ENCODE peak calls at places on chromosomes 13 and 19, in nine cellular contexts. G is T-cell; L is T-helper 9 cell; K is astrocyte of the spinal cord; J is epithelial cell of esophagus; R is heart left ventricle; W is stimulated activated CD8-positive, alpha-beta memory T cell treated with anti-CD3 and anti-CD28 coated beads, Interleukin-2, amount 100 ng/mL, for 1 hour; T is sciatic nerve; M is A549. Y is an unnamed sample.

GRCh38 chr13:23159587-23160240 is 21.1 kb upstream of the SGCG start:
- DNase-seq in G (no peak), L (no peak), K (no peak), J (peak), R (no peak), W (no peak), T (no peak), M (no peak), Y (no peak)

GRCh38 chr13:50419466-50419865 is 404.2 kb downstream of the KCNRG start:
- DNase-seq in G (no peak), L (no peak), K (no peak), J (no peak), R (no peak), W (no peak), T (no peak), M (no peak), Y (no peak)

GRCh38 chr19:15479391-15480345 is at the start of gene PGLYRP2:
- DNase-seq in G (no peak), L (no peak), K (no peak), J (peak), R (no peak), W (no peak), T (no peak), M (no peak), Y (no peak)

GRCh38 chr13:44609137-44609536 is 33.0 kb upstream of the TSC22D1 start:
- DNase-seq in G (no peak), L (no peak), K (no peak), J (no peak), R (no peak), W (no peak), T (no peak), M (no peak), Y (no peak)

GRCh38 chr13:44470623-44471562 is 97.3 kb downstream of the SERP2 start:
- DNase-seq in G (no peak), L (no peak), K (peak), J (peak), R (no peak), W (no peak), T (no peak), M (no peak), Y (no peak)

GRCh38 chr19:4295972-4296771 is 6.0 kb downstream of the TMIGD2 start:
- DNase-seq in G (no peak), L (no peak), K (no peak), J (peak), R (no peak), W (no peak), T (no peak), M (no peak), Y (no peak)

GRCh38 chr13:33410619-33411018 is 125.1 kb upstream of the STARD13 start:
- DNase-seq in G (no peak), L (no peak), K (no peak), J (no peak), R (no peak), W (no peak), T (no peak), M (no peak), Y (no peak)

GRCh38 chr13:38819053-38819452 is 132.2 kb downstream of the FREM2 start:
- DNase-seq in G (no peak), L (no peak), K (peak), J (peak), R (no peak), W (no peak), T (no peak), M (no peak), Y (no peak)

GRCh38 chr19:7506385-7507328 is 9.2 kb upstream of the ZNF358 start:
- DNase-seq in G (peak), L (no peak), K (peak), J (peak), R (peak), W (no peak), T (peak), M (peak), Y (peak)

GRCh38 chr13:44131069-44131614 is 242.5 kb upstream of the SERP2 start:
- DNase-seq in G (no peak), L (no peak), K (no peak), J (no peak), R (no peak), W (no peak), T (no peak), M (no peak), Y (no peak)

GRCh38 chr13:78674638-78675037 is 15.7 kb upstream of the OBI1 start:
- DNase-seq in G (no peak), L (no peak), K (no peak), J (no peak), R (no peak), W (no peak), T (no peak), M (no peak), Y (no peak)

GRCh38 chr13:104976964-104977363 is 1558.5 kb downstream of the EFNB2 start:
- DNase-seq in G (no peak), L (no peak), K (no peak), J (no peak), R (no peak), W (no peak), T (no peak), M (no peak), Y (no peak)

GRCh38 chr19:4768934-4769777 is 22.4 kb upstream of the FEM1A start:
- DNase-seq in G (peak), L (peak), K (peak), J (peak), R (peak), W (peak), T (peak), M (peak), Y (no peak)

GRCh38 chr19:50777830-50778303 is 7.6 kb downstream of the GPR32 start:
- DNase-seq in G (no peak), L (no peak), K (no peak), J (peak), R (no peak), W (no peak), T (no peak), M (no peak), Y (no peak)

GRCh38 chr13:32824671-32825070 is 191.6 kb upstream of the KL start:
- DNase-seq in G (no peak), L (no peak), K (peak), J (peak), R (no peak), W (no peak), T (no peak), M (peak), Y (no peak)

GRCh38 chr19:17854061-17854460 is 5.6 kb upstream of the RPL18A start:
- DNase-seq in G (no peak), L (no peak), K (no peak), J (no peak), R (no peak), W (no peak), T (no peak), M (no peak), Y (peak)

GRCh38 chr19:2199215-2199614 is 35.5 kb downstream of the DOT1L start:
- DNase-seq in G (no peak), L (no peak), K (no peak), J (no peak), R (no peak), W (no peak), T (no peak), M (peak), Y (no peak)

GRCh38 chr13:24074687-24075086 is 85.8 kb upstream of the SPATA13 start:
- DNase-seq in G (no peak), L (no peak), K (no peak), J (no peak), R (no peak), W (no peak), T (no peak), M (no peak), Y (no peak)

GRCh38 chr13:44368599-44369368 is 4.8 kb upstream of the SERP2 start:
- DNase-seq in G (no peak), L (no peak), K (no peak), J (no peak), R (no peak), W (no peak), T (no peak), M (no peak), Y (no peak)

GRCh38 chr13:109309625-109310363 is 476.6 kb downstream of the IRS2 start:
- DNase-seq in G (no peak), L (no peak), K (peak), J (no peak), R (no peak), W (no peak), T (no peak), M (peak), Y (no peak)

GRCh38 chr19:51422053-51422448 is 4.6 kb upstream of the SIGLEC10 start:
- DNase-seq in G (peak), L (peak), K (peak), J (peak), R (peak), W (peak), T (peak), M (peak), Y (peak)

GRCh38 chr19:49988433-49988832 is 27.5 kb upstream of the SIGLEC11 start:
- DNase-seq in G (no peak), L (no peak), K (peak), J (peak), R (no peak), W (no peak), T (no peak), M (no peak), Y (peak)

GRCh38 chr19:31270897-31271568 is 78.2 kb downstream of the TSHZ3 start:
- DNase-seq in G (no peak), L (no peak), K (peak), J (no peak), R (peak), W (no peak), T (no peak), M (no peak), Y (no peak)

GRCh38 chr13:72430923-72431322 is 296.5 kb downstream of the MZT1 start:
- DNase-seq in G (no peak), L (no peak), K (no peak), J (no peak), R (no peak), W (no peak), T (no peak), M (no peak), Y (no peak)

GRCh38 chr19:18251587-18252369 is 22.5 kb downstream of the IQCN start:
- DNase-seq in G (peak), L (peak), K (peak), J (peak), R (no peak), W (peak), T (peak), M (peak), Y (peak)

GRCh38 chr13:90447735-90448103 is 899.8 kb upstream of the MIR17HG start:
- DNase-seq in G (no peak), L (no peak), K (peak), J (peak), R (no peak), W (no peak), T (no peak), M (no peak), Y (no peak)

GRCh38 chr13:109510036-109510435 is 276.3 kb downstream of the IRS2 start:
- DNase-seq in G (no peak), L (no peak), K (no peak), J (no peak), R (no peak), W (no peak), T (no peak), M (no peak), Y (no peak)

GRCh38 chr13:29503041-29503837 is 92.2 kb downstream of the SLC7A1 start:
- DNase-seq in G (no peak), L (no peak), K (peak), J (peak), R (no peak), W (no peak), T (no peak), M (no peak), Y (no peak)

GRCh38 chr19:45484273-45484945 is 12.4 kb downstream of the RTN2 start:
- DNase-seq in G (no peak), L (no peak), K (no peak), J (peak), R (no peak), W (no peak), T (no peak), M (no peak), Y (no peak)

GRCh38 chr19:45423033-45423588 is 606 bp downstream of the ERCC1 start:
- DNase-seq in G (peak), L (peak), K (no peak), J (no peak), R (no peak), W (peak), T (peak), M (peak), Y (no peak)

GRCh38 chr19:35975608-35976214 is 19.3 kb upstream of the SDHAF1 start:
- DNase-seq in G (no peak), L (no peak), K (peak), J (peak), R (no peak), W (no peak), T (no peak), M (peak), Y (no peak)

GRCh38 chr19:38647966-38648788 is 728 bp downstream of the ACTN4 start:
- DNase-seq in G (no peak), L (no peak), K (no peak), J (no peak), R (no peak), W (no peak), T (no peak), M (no peak), Y (peak)

GRCh38 chr19:49441210-49441959 is at the start of gene SLC17A7:
- DNase-seq in G (no peak), L (peak), K (no peak), J (no peak), R (peak), W (no peak), T (peak), M (peak), Y (peak)

GRCh38 chr13:63517376-63517775 is 2101.7 kb upstream of the PCDH20 start:
- DNase-seq in G (no peak), L (no peak), K (peak), J (no peak), R (no peak), W (no peak), T (no peak), M (no peak), Y (no peak)

GRCh38 chr19:16671652-16672274 is 10.8 kb downstream of the TMEM38A start:
- DNase-seq in G (no peak), L (no peak), K (no peak), J (no peak), R (peak), W (no peak), T (no peak), M (no peak), Y (no peak)

GRCh38 chr19:4338441-4339350 is at the start of gene STAP2:
- DNase-seq in G (no peak), L (no peak), K (no peak), J (peak), R (no peak), W (no peak), T (no peak), M (no peak), Y (peak)

GRCh38 chr13:75365724-75366173 is 116.2 kb downstream of the TBC1D4 start:
- DNase-seq in G (no peak), L (no peak), K (peak), J (peak), R (no peak), W (no peak), T (no peak), M (peak), Y (no peak)

GRCh38 chr19:32253683-32254020 is 91.8 kb upstream of the ZNF507 start:
- DNase-seq in G (no peak), L (no peak), K (no peak), J (no peak), R (no peak), W (no peak), T (no peak), M (no peak), Y (no peak)

GRCh38 chr19:2049741-2050348 is 1.2 kb downstream of the MKNK2 start:
- DNase-seq in G (peak), L (peak), K (peak), J (peak), R (peak), W (no peak), T (peak), M (no peak), Y (peak)

GRCh38 chr13:76473552-76474134 is 412.6 kb downstream of the KCTD12 start:
- DNase-seq in G (peak), L (peak), K (peak), J (peak), R (peak), W (peak), T (peak), M (peak), Y (no peak)